ENCODE peak calls at places on chromosomes 6 and 20, in four cellular contexts. K is HCT116, I is SK-N-SH, Q is K562. V is an unnamed sample.

GRCh38 chr6:89840538-89840937 is 10.9 kb downstream of the CASP8AP2 start:
- DNase-seq in K (no peak), Q (no peak), I (peak), V (no peak)

GRCh38 chr6:106098383-106099234 is 12.5 kb downstream of the PRDM1 start:
- DNase-seq in K (peak), I (no peak), Q (peak), V (no peak)

GRCh38 chr20:40506567-40506966 is 182.5 kb downstream of the MAFB start:
- DNase-seq in I (no peak), Q (no peak), K (peak), V (peak)

GRCh38 chr6:27061235-27061993 is 186.1 kb upstream of the PRSS16 start:
- DNase-seq in I (no peak), Q (no peak), K (no peak), V (no peak)

GRCh38 chr20:54497931-54498718 is 22.7 kb downstream of the DOK5 start:
- DNase-seq in Q (no peak), K (no peak), I (no peak), V (no peak)

GRCh38 chr20:59938696-59939051 is 1.4 kb downstream of the PPP1R3D start:
- DNase-seq in Q (no peak), I (no peak), K (no peak), V (no peak)

GRCh38 chr20:1391640-1392442 is 1.0 kb downstream of the FKBP1A start:
- DNase-seq in Q (peak), I (peak), K (no peak), V (no peak)

GRCh38 chr6:44133981-44134711 is 6.8 kb downstream of the TMEM63B start:
- DNase-seq in K (no peak), I (no peak), Q (peak), V (no peak)

GRCh38 chr6:144617231-144618199 is 332.4 kb downstream of the UTRN start:
- DNase-seq in I (no peak), Q (no peak), K (no peak), V (no peak)

GRCh38 chr20:47506335-47506734 is 4.6 kb downstream of the NCOA3 start:
- DNase-seq in Q (no peak), K (no peak), I (no peak), V (peak)

GRCh38 chr6:97658090-97658489 is 375.1 kb upstream of the MMS22L start:
- DNase-seq in I (no peak), K (no peak), Q (no peak), V (no peak)

GRCh38 chr6:154491567-154492470 is 18.7 kb downstream of the CNKSR3 start:
- DNase-seq in Q (no peak), K (no peak), I (no peak), V (no peak)

GRCh38 chr6:136696783-136697364 is 95.4 kb downstream of the MAP3K5 start:
- DNase-seq in K (no peak), Q (no peak), I (no peak), V (no peak)

GRCh38 chr6:12010635-12011275 is 1.4 kb upstream of the HIVEP1 start:
- DNase-seq in K (no peak), I (peak), Q (peak), V (peak)

GRCh38 chr20:57079016-57080005 is 187.1 kb downstream of the BMP7 start:
- DNase-seq in K (no peak), Q (no peak), I (no peak), V (no peak)

GRCh38 chr6:109579361-109579760 is 96.3 kb upstream of the ZBTB24 start:
- DNase-seq in Q (no peak), K (no peak), I (no peak), V (no peak)
- TF ChIP-seq JUND in Q (no peak), K (no peak), I (no peak), V (no peak)

DNA sequence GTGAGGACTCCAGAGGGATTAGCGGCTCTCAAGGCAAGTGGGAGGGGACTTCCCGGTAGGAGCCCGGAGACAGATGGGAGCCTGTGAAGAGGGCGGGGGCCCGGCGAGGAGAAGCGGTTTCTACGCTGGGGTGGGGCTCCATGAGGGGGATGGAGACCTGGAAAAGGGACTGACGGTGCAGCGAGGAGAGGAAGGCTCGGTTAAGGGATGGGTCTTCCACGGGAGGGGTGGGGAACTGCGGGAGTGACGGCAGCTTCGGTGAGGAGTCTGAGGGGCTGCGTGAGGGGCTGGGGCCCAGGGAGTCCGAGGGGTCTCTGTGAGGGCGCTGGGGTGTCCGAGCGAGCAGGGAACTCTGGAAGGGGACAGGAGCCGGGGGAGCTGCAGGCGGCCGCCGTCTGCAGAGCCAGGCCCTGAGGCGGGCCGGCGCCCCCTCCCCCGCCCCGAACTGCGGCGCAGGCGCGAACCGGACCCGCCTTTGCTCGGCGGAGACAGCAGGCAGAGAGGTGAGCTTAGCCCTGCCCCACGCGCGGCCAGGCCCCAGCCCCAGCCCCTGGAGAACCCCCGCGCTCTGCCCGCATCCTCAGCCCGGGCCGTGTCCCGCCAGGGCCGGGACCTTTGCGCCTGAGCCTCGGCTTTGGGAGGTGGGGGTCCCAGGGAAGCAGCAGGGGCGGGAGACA is at the start of gene NRSN2:
- DNase-seq in I (peak), K (no peak), Q (peak), V (peak)
- TF ChIP-seq JUND in I (no peak), K (no peak), Q (no peak), V (no peak)

GRCh38 chr6:170037541-170038250 is 253.2 kb downstream of the DLL1 start:
- DNase-seq in K (no peak), Q (no peak), I (no peak), V (no peak)
- TF ChIP-seq JUND in K (no peak), Q (no peak), I (no peak), V (no peak)

DNA sequence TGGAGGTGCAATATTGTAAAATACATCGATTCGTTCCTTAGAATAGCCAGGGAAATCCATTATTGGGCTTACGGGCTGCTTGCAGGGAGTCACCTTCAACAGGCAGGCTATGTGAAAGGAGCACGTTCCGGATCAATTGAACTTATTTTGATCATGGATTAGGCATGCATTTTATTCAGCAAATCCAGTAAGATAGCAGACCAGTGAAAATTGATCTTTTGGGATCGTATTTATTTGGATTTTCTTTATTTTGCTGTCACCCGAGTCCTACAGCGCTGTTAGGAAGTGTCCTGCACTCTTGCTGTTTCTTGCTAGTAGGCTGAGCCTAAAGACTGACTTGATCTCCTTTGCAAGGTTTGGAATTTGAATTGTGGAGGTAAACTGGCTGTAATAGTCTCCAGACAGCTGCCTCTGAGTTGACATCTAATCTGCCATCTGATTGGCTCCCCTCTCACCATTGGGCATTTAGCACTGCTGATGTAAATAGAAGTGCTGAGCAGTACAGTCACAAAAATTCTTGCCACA is 3.0 kb downstream of the ARID1B start:
- DNase-seq in K (peak), Q (no peak), I (peak), V (peak)
- TF ChIP-seq JUND in K (no peak), Q (no peak), I (no peak), V (no peak)